ENCODE peak calls at places on chromosomes 4 and X, in ten cellular contexts. One of them, this sample, is unnamed.

GRCh38 chrX:11472381-11472780 is 179.2 kb downstream of the AMELX start:
- DNase-seq in neural progenitor cell: no peak
- DNase-seq in endothelial cell: no peak
- DNase-seq in SK-N-SH: no peak
- DNase-seq in mucosa of descending colon: no peak
- DNase-seq in thoracic aorta: no peak
- DNase-seq in heart left ventricle: no peak
- DNase-seq in ascending aorta: no peak
- DNase-seq in right lobe of liver: no peak
- DNase-seq in IMR-90: peak
- DNase-seq in this sample: no peak

GRCh38 chrX:40166582-40166981 is 68.8 kb upstream of the BCOR start:
- DNase-seq in neural progenitor cell: no peak
- DNase-seq in endothelial cell: no peak
- DNase-seq in SK-N-SH: peak
- DNase-seq in mucosa of descending colon: no peak
- DNase-seq in thoracic aorta: no peak
- DNase-seq in heart left ventricle: no peak
- DNase-seq in ascending aorta: no peak
- DNase-seq in right lobe of liver: no peak
- DNase-seq in IMR-90: peak
- DNase-seq in this sample: no peak

GRCh38 chr4:105361021-105361420 is 112.8 kb downstream of the PPA2 start:
- DNase-seq in neural progenitor cell: no peak
- DNase-seq in endothelial cell: no peak
- DNase-seq in SK-N-SH: no peak
- DNase-seq in mucosa of descending colon: no peak
- DNase-seq in thoracic aorta: no peak
- DNase-seq in heart left ventricle: no peak
- DNase-seq in ascending aorta: no peak
- DNase-seq in right lobe of liver: no peak
- DNase-seq in IMR-90: no peak
- DNase-seq in this sample: no peak

GRCh38 chr4:127586922-127587571 is 45.7 kb upstream of the INTU start:
- DNase-seq in neural progenitor cell: peak
- DNase-seq in endothelial cell: peak
- DNase-seq in SK-N-SH: peak
- DNase-seq in mucosa of descending colon: peak
- DNase-seq in thoracic aorta: no peak
- DNase-seq in heart left ventricle: no peak
- DNase-seq in ascending aorta: no peak
- DNase-seq in right lobe of liver: no peak
- DNase-seq in IMR-90: peak
- DNase-seq in this sample: no peak

GRCh38 chr4:39616651-39617050 is 22.0 kb downstream of the SMIM14 start:
- DNase-seq in neural progenitor cell: no peak
- DNase-seq in endothelial cell: no peak
- DNase-seq in SK-N-SH: no peak
- DNase-seq in mucosa of descending colon: no peak
- DNase-seq in thoracic aorta: no peak
- DNase-seq in heart left ventricle: no peak
- DNase-seq in ascending aorta: no peak
- DNase-seq in right lobe of liver: no peak
- DNase-seq in IMR-90: no peak
- DNase-seq in this sample: no peak

GRCh38 chr4:157706134-157706533 is 466.7 kb downstream of the GASK1B start:
- DNase-seq in neural progenitor cell: no peak
- DNase-seq in endothelial cell: no peak
- DNase-seq in SK-N-SH: no peak
- DNase-seq in mucosa of descending colon: no peak
- DNase-seq in thoracic aorta: no peak
- DNase-seq in heart left ventricle: no peak
- DNase-seq in ascending aorta: no peak
- DNase-seq in right lobe of liver: no peak
- DNase-seq in IMR-90: no peak
- DNase-seq in this sample: no peak

GRCh38 chr4:118033148-118034060 is 882 bp upstream of the NDST3 start:
- DNase-seq in neural progenitor cell: peak
- DNase-seq in endothelial cell: peak
- DNase-seq in SK-N-SH: peak
- DNase-seq in mucosa of descending colon: peak
- DNase-seq in thoracic aorta: no peak
- DNase-seq in heart left ventricle: peak
- DNase-seq in ascending aorta: no peak
- DNase-seq in right lobe of liver: peak
- DNase-seq in IMR-90: peak
- DNase-seq in this sample: peak

GRCh38 chr4:130090427-130090826 is 994.5 kb downstream of the C4orf33 start:
- DNase-seq in neural progenitor cell: no peak
- DNase-seq in endothelial cell: no peak
- DNase-seq in SK-N-SH: no peak
- DNase-seq in mucosa of descending colon: no peak
- DNase-seq in thoracic aorta: no peak
- DNase-seq in heart left ventricle: peak
- DNase-seq in ascending aorta: no peak
- DNase-seq in right lobe of liver: no peak
- DNase-seq in IMR-90: no peak
- DNase-seq in this sample: no peak

GRCh38 chr4:35800669-35801068 is 443.6 kb downstream of the ARAP2 start:
- DNase-seq in neural progenitor cell: no peak
- DNase-seq in endothelial cell: no peak
- DNase-seq in SK-N-SH: no peak
- DNase-seq in mucosa of descending colon: no peak
- DNase-seq in thoracic aorta: no peak
- DNase-seq in heart left ventricle: no peak
- DNase-seq in ascending aorta: no peak
- DNase-seq in right lobe of liver: peak
- DNase-seq in IMR-90: no peak
- DNase-seq in this sample: no peak

GRCh38 chr4:97153042-97153441 is 990.2 kb downstream of the STPG2 start:
- DNase-seq in neural progenitor cell: peak
- DNase-seq in endothelial cell: no peak
- DNase-seq in SK-N-SH: peak
- DNase-seq in mucosa of descending colon: peak
- DNase-seq in thoracic aorta: no peak
- DNase-seq in heart left ventricle: no peak
- DNase-seq in ascending aorta: no peak
- DNase-seq in right lobe of liver: no peak
- DNase-seq in IMR-90: no peak
- DNase-seq in this sample: no peak

GRCh38 chr4:1939664-1940509 is 68.7 kb downstream of the NSD2 start:
- DNase-seq in neural progenitor cell: no peak
- DNase-seq in endothelial cell: no peak
- DNase-seq in SK-N-SH: no peak
- DNase-seq in mucosa of descending colon: no peak
- DNase-seq in thoracic aorta: no peak
- DNase-seq in heart left ventricle: no peak
- DNase-seq in ascending aorta: no peak
- DNase-seq in right lobe of liver: no peak
- DNase-seq in IMR-90: peak
- DNase-seq in this sample: no peak

GRCh38 chr4:118141240-118141639 is 107.0 kb downstream of the NDST3 start:
- DNase-seq in neural progenitor cell: no peak
- DNase-seq in endothelial cell: no peak
- DNase-seq in SK-N-SH: no peak
- DNase-seq in mucosa of descending colon: no peak
- DNase-seq in thoracic aorta: no peak
- DNase-seq in heart left ventricle: no peak
- DNase-seq in ascending aorta: no peak
- DNase-seq in right lobe of liver: no peak
- DNase-seq in IMR-90: no peak
- DNase-seq in this sample: no peak

GRCh38 chr4:95714571-95714970 is 125.3 kb upstream of the PDHA2 start:
- DNase-seq in neural progenitor cell: no peak
- DNase-seq in endothelial cell: no peak
- DNase-seq in SK-N-SH: no peak
- DNase-seq in mucosa of descending colon: no peak
- DNase-seq in thoracic aorta: no peak
- DNase-seq in heart left ventricle: no peak
- DNase-seq in ascending aorta: no peak
- DNase-seq in right lobe of liver: no peak
- DNase-seq in IMR-90: no peak
- DNase-seq in this sample: no peak

GRCh38 chr4:163505374-163505773 is 10.9 kb downstream of the TMA16 start:
- DNase-seq in neural progenitor cell: no peak
- DNase-seq in endothelial cell: no peak
- DNase-seq in SK-N-SH: no peak
- DNase-seq in mucosa of descending colon: no peak
- DNase-seq in thoracic aorta: no peak
- DNase-seq in heart left ventricle: no peak
- DNase-seq in ascending aorta: no peak
- DNase-seq in right lobe of liver: no peak
- DNase-seq in IMR-90: no peak
- DNase-seq in this sample: no peak

GRCh38 chrX:152821145-152821765 is 9.3 kb downstream of the CETN2 start:
- DNase-seq in neural progenitor cell: peak
- DNase-seq in endothelial cell: peak
- DNase-seq in SK-N-SH: peak
- DNase-seq in mucosa of descending colon: peak
- DNase-seq in thoracic aorta: no peak
- DNase-seq in heart left ventricle: no peak
- DNase-seq in ascending aorta: no peak
- DNase-seq in right lobe of liver: peak
- DNase-seq in IMR-90: peak
- DNase-seq in this sample: peak

GRCh38 chr4:165096776-165097175 is 15.9 kb downstream of the TMEM192 start:
- DNase-seq in neural progenitor cell: peak
- DNase-seq in endothelial cell: no peak
- DNase-seq in SK-N-SH: peak
- DNase-seq in mucosa of descending colon: no peak
- DNase-seq in thoracic aorta: no peak
- DNase-seq in heart left ventricle: no peak
- DNase-seq in ascending aorta: no peak
- DNase-seq in right lobe of liver: no peak
- DNase-seq in IMR-90: peak
- DNase-seq in this sample: no peak

GRCh38 chr4:188660796-188661195 is 521.6 kb downstream of the TRIML1 start:
- DNase-seq in neural progenitor cell: no peak
- DNase-seq in endothelial cell: no peak
- DNase-seq in SK-N-SH: no peak
- DNase-seq in mucosa of descending colon: no peak
- DNase-seq in thoracic aorta: no peak
- DNase-seq in heart left ventricle: no peak
- DNase-seq in ascending aorta: no peak
- DNase-seq in right lobe of liver: no peak
- DNase-seq in IMR-90: no peak
- DNase-seq in this sample: peak

GRCh38 chr4:24912252-24913098 is at the start of gene CCDC149:
- DNase-seq in neural progenitor cell: peak
- DNase-seq in endothelial cell: peak
- DNase-seq in SK-N-SH: peak
- DNase-seq in mucosa of descending colon: peak
- DNase-seq in thoracic aorta: peak
- DNase-seq in heart left ventricle: peak
- DNase-seq in ascending aorta: no peak
- DNase-seq in right lobe of liver: peak
- DNase-seq in IMR-90: peak
- DNase-seq in this sample: peak
- TF ChIP-seq CTCF in neural progenitor cell: peak
- TF ChIP-seq CTCF in endothelial cell: no peak
- TF ChIP-seq CTCF in SK-N-SH: no peak
- TF ChIP-seq CTCF in mucosa of descending colon: no peak
- TF ChIP-seq CTCF in thoracic aorta: no peak
- TF ChIP-seq CTCF in heart left ventricle: no peak
- TF ChIP-seq CTCF in ascending aorta: no peak
- TF ChIP-seq CTCF in right lobe of liver: no peak
- TF ChIP-seq CTCF in IMR-90: no peak
- TF ChIP-seq CTCF in this sample: peak

GRCh38 chr4:63578383-63578782 is 830.9 kb downstream of the TECRL start:
- DNase-seq in neural progenitor cell: no peak
- DNase-seq in endothelial cell: no peak
- DNase-seq in SK-N-SH: peak
- DNase-seq in mucosa of descending colon: no peak
- DNase-seq in thoracic aorta: no peak
- DNase-seq in heart left ventricle: no peak
- DNase-seq in ascending aorta: no peak
- DNase-seq in right lobe of liver: no peak
- DNase-seq in IMR-90: no peak
- DNase-seq in this sample: no peak
- TF ChIP-seq CTCF in neural progenitor cell: peak
- TF ChIP-seq CTCF in endothelial cell: no peak
- TF ChIP-seq CTCF in SK-N-SH: peak
- TF ChIP-seq CTCF in mucosa of descending colon: no peak
- TF ChIP-seq CTCF in thoracic aorta: no peak
- TF ChIP-seq CTCF in heart left ventricle: no peak
- TF ChIP-seq CTCF in ascending aorta: no peak
- TF ChIP-seq CTCF in right lobe of liver: no peak
- TF ChIP-seq CTCF in IMR-90: no peak
- TF ChIP-seq CTCF in this sample: peak

DNA sequence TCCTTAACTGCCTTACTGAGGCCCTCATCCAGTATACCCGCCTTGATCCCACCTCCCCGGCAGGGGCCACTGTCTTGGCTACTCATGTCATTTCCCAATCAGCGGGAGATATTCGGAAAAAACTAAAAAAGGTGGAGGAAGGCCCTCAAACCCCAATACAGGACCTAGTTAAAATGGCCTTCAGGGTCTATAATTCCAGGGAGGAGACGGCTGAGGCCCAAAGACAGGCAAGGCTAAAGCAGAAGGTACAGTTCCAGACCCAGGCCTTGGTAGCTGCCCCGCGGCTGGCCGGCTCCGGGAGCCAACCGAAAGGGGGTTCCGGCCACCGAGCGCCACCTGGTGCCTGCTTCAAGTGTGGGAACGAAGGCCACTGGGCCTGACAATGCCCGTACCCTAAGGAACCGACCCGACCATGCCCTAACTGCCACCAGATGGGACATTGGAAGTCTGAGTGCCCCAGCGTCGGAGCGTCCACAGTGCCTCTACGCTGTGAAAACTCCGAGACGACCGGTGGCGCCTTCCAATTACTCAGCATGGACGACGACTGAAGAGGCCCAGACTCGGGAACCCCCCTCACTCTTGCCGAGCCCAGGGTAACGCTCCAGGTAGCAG is 959.6 kb downstream of the RPA4 start:
- DNase-seq in neural progenitor cell: no peak
- DNase-seq in endothelial cell: no peak
- DNase-seq in SK-N-SH: peak
- DNase-seq in mucosa of descending colon: no peak
- DNase-seq in thoracic aorta: no peak
- DNase-seq in heart left ventricle: no peak
- DNase-seq in ascending aorta: no peak
- DNase-seq in right lobe of liver: no peak
- DNase-seq in IMR-90: no peak
- DNase-seq in this sample: no peak
- TF ChIP-seq CTCF in neural progenitor cell: no peak
- TF ChIP-seq CTCF in endothelial cell: no peak
- TF ChIP-seq CTCF in SK-N-SH: no peak
- TF ChIP-seq CTCF in mucosa of descending colon: no peak
- TF ChIP-seq CTCF in thoracic aorta: no peak
- TF ChIP-seq CTCF in heart left ventricle: no peak
- TF ChIP-seq CTCF in ascending aorta: no peak
- TF ChIP-seq CTCF in right lobe of liver: no peak
- TF ChIP-seq CTCF in IMR-90: no peak
- TF ChIP-seq CTCF in this sample: no peak

DNA sequence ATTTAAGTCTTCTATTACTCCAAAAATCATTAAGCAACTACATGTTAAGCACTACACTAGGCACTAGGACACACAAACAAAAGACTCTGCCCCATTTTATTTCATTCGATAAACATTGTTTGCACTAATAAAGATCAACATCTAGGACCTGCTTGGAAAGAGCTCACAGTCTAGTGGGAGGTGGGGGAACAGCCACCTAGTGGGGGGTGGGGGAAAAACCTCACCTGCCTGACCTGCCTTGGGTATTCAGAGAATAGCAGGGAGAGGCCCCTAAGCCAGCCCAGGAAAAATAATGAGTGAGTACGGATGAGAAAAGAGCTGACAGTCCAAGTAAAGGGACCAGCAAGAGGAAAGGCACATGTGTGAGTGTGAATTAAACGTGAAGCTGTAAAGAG is 52.2 kb downstream of the PRDM5 start:
- DNase-seq in neural progenitor cell: peak
- DNase-seq in endothelial cell: no peak
- DNase-seq in SK-N-SH: peak
- DNase-seq in mucosa of descending colon: peak
- DNase-seq in thoracic aorta: no peak
- DNase-seq in heart left ventricle: no peak
- DNase-seq in ascending aorta: no peak
- DNase-seq in right lobe of liver: no peak
- DNase-seq in IMR-90: no peak
- DNase-seq in this sample: no peak
- TF ChIP-seq CTCF in neural progenitor cell: peak
- TF ChIP-seq CTCF in endothelial cell: no peak
- TF ChIP-seq CTCF in SK-N-SH: no peak
- TF ChIP-seq CTCF in mucosa of descending colon: no peak
- TF ChIP-seq CTCF in thoracic aorta: no peak
- TF ChIP-seq CTCF in heart left ventricle: no peak
- TF ChIP-seq CTCF in ascending aorta: no peak
- TF ChIP-seq CTCF in right lobe of liver: no peak
- TF ChIP-seq CTCF in IMR-90: no peak
- TF ChIP-seq CTCF in this sample: peak